ENCODE peak calls at places on chromosome 11, in eight cellular contexts. U is coronary artery; I is CD8-positive, alpha-beta T cell; A is A673; N is cardiac muscle cell; Q is nephron progenitor cell; H is chondrocyte; D is HFFc6. W is an unnamed sample.
A peak's percentile ranks its signal among the peaks of the same experiment; 100 is the strongest.

GRCh38 chr11:9771126-9771624 is 107.3 kb downstream of the SWAP70 start:
- DNase-seq in U (no peak), I (no peak), A (no peak), N (no peak), Q (no peak), H (no peak), D (no peak), W (no peak)

GRCh38 chr11:565921-566509 is 5.2 kb downstream of the RASSF7 start:
- DNase-seq in U (no peak), I (no peak), A (no peak), N (no peak), Q (no peak), H (peak; percentile 88), D (peak; percentile 27), W (no peak)

GRCh38 chr11:73194593-73194992 is 23.5 kb upstream of the P2RY2 start:
- DNase-seq in U (no peak), I (no peak), A (no peak), N (no peak), Q (no peak), H (peak; percentile 73), D (no peak), W (no peak)

GRCh38 chr11:33633251-33634003 is 67.2 kb downstream of the C11orf91 start:
- DNase-seq in U (no peak), I (no peak), A (no peak), N (no peak), Q (no peak), H (no peak), D (peak; percentile 92), W (no peak)

GRCh38 chr11:133078591-133079179 is 453.6 kb downstream of the OPCML start:
- DNase-seq in U (no peak), I (no peak), A (peak; percentile 71), N (peak; percentile 73), Q (peak; percentile 71), H (no peak), D (peak; percentile 30), W (no peak)

GRCh38 chr11:129969973-129970372 is 32.7 kb downstream of the PRDM10 start:
- DNase-seq in U (no peak), I (no peak), A (no peak), N (no peak), Q (no peak), H (no peak), D (no peak), W (no peak)

GRCh38 chr11:9479899-9480298 is 19.1 kb downstream of the ZNF143 start:
- DNase-seq in U (no peak), I (no peak), A (no peak), N (no peak), Q (no peak), H (no peak), D (no peak), W (no peak)

GRCh38 chr11:102064316-102064715 is 17.1 kb downstream of the CFAP300 start:
- DNase-seq in U (no peak), I (no peak), A (no peak), N (no peak), Q (no peak), H (no peak), D (no peak), W (no peak)

GRCh38 chr11:24731554-24731953 is 234.7 kb downstream of the LUZP2 start:
- DNase-seq in U (no peak), I (no peak), A (no peak), N (no peak), Q (no peak), H (no peak), D (no peak), W (no peak)

GRCh38 chr11:8233691-8234424 is 29.8 kb downstream of the LMO1 start:
- DNase-seq in U (no peak), I (no peak), A (no peak), N (no peak), Q (no peak), H (no peak), D (no peak), W (no peak)

GRCh38 chr11:112247198-112247597 is 13.5 kb downstream of the PLET1 start:
- DNase-seq in U (no peak), I (no peak), A (no peak), N (no peak), Q (no peak), H (no peak), D (no peak), W (no peak)

GRCh38 chr11:11410626-11411025 is 57.6 kb upstream of the CSNK2A3 start:
- DNase-seq in U (no peak), I (no peak), A (no peak), N (peak; percentile 52), Q (no peak), H (no peak), D (no peak), W (no peak)

GRCh38 chr11:73452726-73453125 is 76.5 kb downstream of the RELT start:
- DNase-seq in U (no peak), I (no peak), A (no peak), N (no peak), Q (no peak), H (no peak), D (no peak), W (no peak)

GRCh38 chr11:61728066-61728939 is 24.1 kb upstream of the MYRF start:
- DNase-seq in U (no peak), I (no peak), A (no peak), N (no peak), Q (peak; percentile 26), H (no peak), D (no peak), W (no peak)

DNA sequence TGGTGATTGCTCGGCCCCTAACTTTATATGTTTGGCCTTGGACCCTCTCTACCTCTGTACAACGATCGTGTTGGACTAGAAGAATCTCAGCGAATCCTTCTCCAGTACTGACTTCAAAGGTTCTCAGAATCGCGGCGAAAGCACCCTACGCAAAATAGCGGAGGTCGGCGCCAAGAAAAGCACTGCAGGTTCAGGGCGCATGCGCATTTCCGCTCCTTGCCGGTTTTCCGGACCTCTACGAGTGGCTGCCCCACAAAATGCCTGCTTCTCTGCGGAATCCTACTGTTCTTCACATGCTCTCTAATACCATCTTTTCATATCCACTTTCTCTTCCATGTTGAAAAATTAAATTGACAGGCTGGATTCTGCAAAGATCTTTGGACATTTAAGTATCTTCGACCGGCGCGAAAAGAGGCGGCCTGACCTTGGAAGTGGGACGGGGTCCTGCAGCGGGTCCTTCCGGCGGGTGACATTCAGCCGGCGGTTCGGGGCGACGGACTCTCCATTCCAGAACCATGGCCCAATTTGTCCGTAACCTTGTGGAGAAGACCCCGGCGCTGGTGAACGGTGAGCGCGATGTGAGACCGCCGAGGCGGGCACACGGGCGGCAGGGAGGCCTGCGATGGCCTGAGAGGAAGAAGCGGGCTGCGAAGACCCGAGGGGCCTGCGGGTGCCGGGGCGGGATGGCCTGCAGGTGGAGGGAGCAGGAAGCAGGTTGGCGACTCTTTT is at the start of gene ATP5MG:
- DNase-seq in U (peak; percentile 89), I (peak; percentile 95), A (peak; percentile 97), N (peak; percentile 95), Q (peak; percentile 90), H (no peak), D (peak; percentile 82), W (peak; percentile 86)
- TF ChIP-seq CTCF in U (no peak), I (no peak), A (peak; percentile 16), N (no peak), Q (no peak), H (peak; percentile 56), D (peak; percentile 15), W (peak; percentile 53)

DNA sequence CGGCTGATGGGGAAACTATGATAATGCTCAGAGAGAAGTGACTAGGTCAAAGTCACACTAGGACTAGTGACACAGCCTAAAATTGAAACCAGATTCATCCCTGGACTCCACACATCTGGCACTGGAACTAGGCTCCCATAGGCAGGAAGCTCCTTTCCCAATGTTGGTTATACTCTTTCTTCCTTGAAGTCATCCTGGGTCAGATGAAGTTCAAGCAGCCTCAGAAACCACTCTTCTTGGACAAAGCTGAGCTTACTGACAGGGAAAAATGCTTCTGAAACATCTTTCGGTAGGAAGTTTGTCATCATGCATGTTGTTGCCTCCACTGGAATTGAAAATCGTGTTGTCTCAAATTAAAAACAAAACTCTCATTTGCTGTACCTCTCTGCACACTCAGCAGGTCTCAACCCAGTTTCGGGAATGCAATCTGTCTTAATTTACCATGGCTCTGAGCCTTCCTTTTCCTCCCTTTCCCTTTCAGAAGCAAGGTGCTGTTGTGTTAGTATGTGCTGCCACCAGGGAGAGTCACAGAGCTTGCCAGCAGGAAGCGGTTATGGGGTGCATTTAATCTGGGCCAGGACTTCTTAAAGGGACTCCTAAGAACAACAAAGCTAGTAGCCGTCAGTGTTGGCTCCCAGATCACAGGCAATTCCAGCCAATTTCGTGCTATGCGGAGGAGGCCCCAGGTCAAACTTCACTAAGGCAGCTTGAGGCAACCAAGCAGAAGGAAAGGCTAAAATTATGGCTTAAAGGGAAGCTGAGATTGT is 384.8 kb downstream of the TENM4 start:
- DNase-seq in U (no peak), I (no peak), A (no peak), N (no peak), Q (no peak), H (no peak), D (peak; percentile 61), W (no peak)
- TF ChIP-seq CTCF in U (no peak), I (no peak), A (peak; percentile 17), N (peak; percentile 15), Q (no peak), H (peak; percentile 14), D (peak; percentile 49), W (no peak)

DNA sequence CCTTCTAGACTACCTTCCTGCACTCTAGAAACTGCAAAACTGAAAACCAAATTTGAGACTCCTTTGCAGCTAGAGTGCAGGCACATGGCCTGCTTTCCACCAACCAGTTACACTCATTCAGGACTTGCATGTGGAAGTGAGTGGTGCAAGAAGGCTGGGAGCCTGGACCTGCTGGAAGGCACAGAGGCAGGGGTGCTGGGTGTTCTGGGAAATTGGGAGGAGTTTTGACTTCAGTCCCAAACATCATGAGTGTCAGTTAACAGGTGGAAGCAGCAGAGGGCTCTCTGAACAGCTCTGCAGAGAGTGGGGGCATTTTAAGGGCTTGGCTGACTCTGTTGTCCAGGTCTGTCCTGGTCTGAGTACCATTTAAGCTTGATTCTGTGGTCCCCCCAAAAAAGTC is 49.3 kb upstream of the SYT13 start:
- DNase-seq in U (no peak), I (no peak), A (no peak), N (no peak), Q (no peak), H (no peak), D (no peak), W (peak; percentile 44)
- TF ChIP-seq CTCF in U (no peak), I (no peak), A (no peak), N (no peak), Q (no peak), H (no peak), D (no peak), W (no peak)

GRCh38 chr11:17561111-17561415 is 14.0 kb downstream of the OTOG start:
- DNase-seq in U (no peak), I (no peak), A (no peak), N (no peak), Q (no peak), H (no peak), D (no peak), W (peak; percentile 50)

GRCh38 chr11:17559341-17560087 is 12.5 kb downstream of the OTOG start:
- DNase-seq in U (peak; percentile 47), I (no peak), A (no peak), N (no peak), Q (no peak), H (no peak), D (no peak), W (no peak)

GRCh38 chr11:17561466-17562001 is 14.5 kb downstream of the OTOG start:
- DNase-seq in U (peak; percentile 62), I (no peak), A (no peak), N (no peak), Q (no peak), H (no peak), D (no peak), W (peak; percentile 50)

GRCh38 chr11:17558916-17559315 is 11.9 kb downstream of the OTOG start:
- DNase-seq in U (peak; percentile 50), I (no peak), A (no peak), N (no peak), Q (no peak), H (no peak), D (no peak), W (no peak)

GRCh38 chr11:17560281-17561110 is 13.4 kb downstream of the OTOG start:
- DNase-seq in U (peak; percentile 56), I (no peak), A (no peak), N (peak; percentile 79), Q (no peak), H (no peak), D (no peak), W (no peak)
- TF ChIP-seq CTCF in U (no peak), I (no peak), A (no peak), N (no peak), Q (no peak), H (no peak), D (no peak), W (no peak)